ENCODE peak calls at places on chromosomes 12 and 14, in six cellular contexts. One of them, this sample, is unnamed.

GRCh38 chr14:70884595-70885342 is 22.5 kb upstream of the PCNX1 start:
- DNase-seq in GM04504: no peak
- DNase-seq in activated CD4-positive, alpha-beta T cell treated with anti-CD3 and anti-CD28 coated beads, Interleukin-2, amount 50 U/mL, for 48 hours: no peak
- DNase-seq in left ventricle myocardium inferior: no peak
- DNase-seq in left cardiac atrium: no peak
- DNase-seq in T-helper 2 cell: no peak
- DNase-seq in this sample: no peak

GRCh38 chr14:95891742-95892141 is 15.1 kb downstream of the TUNAR start:
- DNase-seq in GM04504: peak
- DNase-seq in activated CD4-positive, alpha-beta T cell treated with anti-CD3 and anti-CD28 coated beads, Interleukin-2, amount 50 U/mL, for 48 hours: no peak
- DNase-seq in left ventricle myocardium inferior: no peak
- DNase-seq in left cardiac atrium: no peak
- DNase-seq in T-helper 2 cell: no peak
- DNase-seq in this sample: no peak

GRCh38 chr12:65740873-65741600 is 83.2 kb upstream of the HMGA2 start:
- DNase-seq in GM04504: no peak
- DNase-seq in activated CD4-positive, alpha-beta T cell treated with anti-CD3 and anti-CD28 coated beads, Interleukin-2, amount 50 U/mL, for 48 hours: peak
- DNase-seq in left ventricle myocardium inferior: peak
- DNase-seq in left cardiac atrium: peak
- DNase-seq in T-helper 2 cell: no peak
- DNase-seq in this sample: peak

GRCh38 chr12:6466184-6466573 is 4.3 kb downstream of the VAMP1 start:
- DNase-seq in GM04504: no peak
- DNase-seq in activated CD4-positive, alpha-beta T cell treated with anti-CD3 and anti-CD28 coated beads, Interleukin-2, amount 50 U/mL, for 48 hours: no peak
- DNase-seq in left ventricle myocardium inferior: no peak
- DNase-seq in left cardiac atrium: no peak
- DNase-seq in T-helper 2 cell: no peak
- DNase-seq in this sample: no peak

GRCh38 chr12:121175383-121176119 is 34.4 kb upstream of the P2RX4 start:
- DNase-seq in GM04504: no peak
- DNase-seq in activated CD4-positive, alpha-beta T cell treated with anti-CD3 and anti-CD28 coated beads, Interleukin-2, amount 50 U/mL, for 48 hours: no peak
- DNase-seq in left ventricle myocardium inferior: no peak
- DNase-seq in left cardiac atrium: no peak
- DNase-seq in T-helper 2 cell: no peak
- DNase-seq in this sample: no peak

GRCh38 chr14:47240755-47241437 is 434.5 kb downstream of the MDGA2 start:
- DNase-seq in GM04504: no peak
- DNase-seq in activated CD4-positive, alpha-beta T cell treated with anti-CD3 and anti-CD28 coated beads, Interleukin-2, amount 50 U/mL, for 48 hours: no peak
- DNase-seq in left ventricle myocardium inferior: no peak
- DNase-seq in left cardiac atrium: no peak
- DNase-seq in T-helper 2 cell: no peak
- DNase-seq in this sample: no peak

GRCh38 chr12:55681142-55682077 is 26.3 kb downstream of the ITGA7 start:
- DNase-seq in GM04504: peak
- DNase-seq in activated CD4-positive, alpha-beta T cell treated with anti-CD3 and anti-CD28 coated beads, Interleukin-2, amount 50 U/mL, for 48 hours: no peak
- DNase-seq in left ventricle myocardium inferior: peak
- DNase-seq in left cardiac atrium: peak
- DNase-seq in T-helper 2 cell: no peak
- DNase-seq in this sample: no peak

GRCh38 chr14:64053694-64054669 is 201.2 kb downstream of the SYNE2 start:
- DNase-seq in GM04504: no peak
- DNase-seq in activated CD4-positive, alpha-beta T cell treated with anti-CD3 and anti-CD28 coated beads, Interleukin-2, amount 50 U/mL, for 48 hours: no peak
- DNase-seq in left ventricle myocardium inferior: no peak
- DNase-seq in left cardiac atrium: no peak
- DNase-seq in T-helper 2 cell: no peak
- DNase-seq in this sample: no peak

GRCh38 chr14:92516966-92517350 is 3.4 kb downstream of the RIN3 start:
- DNase-seq in GM04504: no peak
- DNase-seq in activated CD4-positive, alpha-beta T cell treated with anti-CD3 and anti-CD28 coated beads, Interleukin-2, amount 50 U/mL, for 48 hours: no peak
- DNase-seq in left ventricle myocardium inferior: no peak
- DNase-seq in left cardiac atrium: no peak
- DNase-seq in T-helper 2 cell: peak
- DNase-seq in this sample: no peak

GRCh38 chr14:68970096-68970612 is 8.9 kb downstream of the ACTN1 start:
- DNase-seq in GM04504: no peak
- DNase-seq in activated CD4-positive, alpha-beta T cell treated with anti-CD3 and anti-CD28 coated beads, Interleukin-2, amount 50 U/mL, for 48 hours: no peak
- DNase-seq in left ventricle myocardium inferior: no peak
- DNase-seq in left cardiac atrium: no peak
- DNase-seq in T-helper 2 cell: peak
- DNase-seq in this sample: no peak

GRCh38 chr12:51976376-51977160 is 25.1 kb downstream of the ACVR1B start:
- DNase-seq in GM04504: peak
- DNase-seq in activated CD4-positive, alpha-beta T cell treated with anti-CD3 and anti-CD28 coated beads, Interleukin-2, amount 50 U/mL, for 48 hours: no peak
- DNase-seq in left ventricle myocardium inferior: no peak
- DNase-seq in left cardiac atrium: no peak
- DNase-seq in T-helper 2 cell: no peak
- DNase-seq in this sample: no peak

GRCh38 chr12:15274561-15274967 is 47.7 kb upstream of the PTPRO start:
- DNase-seq in GM04504: no peak
- DNase-seq in activated CD4-positive, alpha-beta T cell treated with anti-CD3 and anti-CD28 coated beads, Interleukin-2, amount 50 U/mL, for 48 hours: no peak
- DNase-seq in left ventricle myocardium inferior: no peak
- DNase-seq in left cardiac atrium: no peak
- DNase-seq in T-helper 2 cell: no peak
- DNase-seq in this sample: no peak

GRCh38 chr14:88868558-88869159 is 44.2 kb downstream of the TTC8 start:
- DNase-seq in GM04504: no peak
- DNase-seq in activated CD4-positive, alpha-beta T cell treated with anti-CD3 and anti-CD28 coated beads, Interleukin-2, amount 50 U/mL, for 48 hours: no peak
- DNase-seq in left ventricle myocardium inferior: no peak
- DNase-seq in left cardiac atrium: no peak
- DNase-seq in T-helper 2 cell: no peak
- DNase-seq in this sample: no peak

GRCh38 chr14:89681086-89682018 is 264.3 kb upstream of the FOXN3 start:
- DNase-seq in GM04504: no peak
- DNase-seq in activated CD4-positive, alpha-beta T cell treated with anti-CD3 and anti-CD28 coated beads, Interleukin-2, amount 50 U/mL, for 48 hours: peak
- DNase-seq in left ventricle myocardium inferior: no peak
- DNase-seq in left cardiac atrium: no peak
- DNase-seq in T-helper 2 cell: no peak
- DNase-seq in this sample: no peak